ENCODE peak calls at places on chromosomes 13 and 19, in five cellular contexts. One of them, this sample, is unnamed.

GRCh38 chr19:38717051-38717450 is 27.2 kb downstream of the CAPN12 start:
- DNase-seq in HFF-Myc: no peak
- DNase-seq in ovary: no peak
- DNase-seq in adrenal gland: no peak
- DNase-seq in NCI-H774: no peak
- DNase-seq in this sample: no peak

GRCh38 chr19:670609-671075 is 5.5 kb upstream of the FSTL3 start:
- DNase-seq in HFF-Myc: no peak
- DNase-seq in ovary: no peak
- DNase-seq in NCI-H774: no peak
- DNase-seq in adrenal gland: no peak
- DNase-seq in this sample: no peak

GRCh38 chr13:99058527-99059495 is 80.9 kb upstream of the DOCK9 start:
- DNase-seq in adrenal gland: no peak
- DNase-seq in HFF-Myc: no peak
- DNase-seq in ovary: no peak
- DNase-seq in NCI-H774: no peak
- DNase-seq in this sample: no peak

GRCh38 chr13:94119360-94119936 is 360.0 kb downstream of the DCT start:
- DNase-seq in NCI-H774: no peak
- DNase-seq in ovary: no peak
- DNase-seq in adrenal gland: no peak
- DNase-seq in HFF-Myc: no peak
- DNase-seq in this sample: no peak

GRCh38 chr13:100302391-100302790 is 213.5 kb downstream of the PCCA start:
- DNase-seq in HFF-Myc: no peak
- DNase-seq in ovary: no peak
- DNase-seq in adrenal gland: no peak
- DNase-seq in NCI-H774: no peak
- DNase-seq in this sample: no peak

GRCh38 chr19:38729653-38730469 is 14.4 kb downstream of the CAPN12 start:
- DNase-seq in adrenal gland: peak
- DNase-seq in NCI-H774: peak
- DNase-seq in HFF-Myc: no peak
- DNase-seq in ovary: peak
- DNase-seq in this sample: no peak

GRCh38 chr13:47119568-47120080 is 222.8 kb upstream of the HTR2A start:
- DNase-seq in ovary: no peak
- DNase-seq in NCI-H774: no peak
- DNase-seq in HFF-Myc: no peak
- DNase-seq in adrenal gland: no peak
- DNase-seq in this sample: no peak

GRCh38 chr19:56152644-56153043 is 11.6 kb downstream of the ZNF444 start:
- DNase-seq in adrenal gland: no peak
- DNase-seq in HFF-Myc: no peak
- DNase-seq in NCI-H774: no peak
- DNase-seq in ovary: no peak
- DNase-seq in this sample: no peak

GRCh38 chr13:41383400-41383799 is 72.3 kb downstream of the NAA16 start:
- DNase-seq in ovary: no peak
- DNase-seq in NCI-H774: no peak
- DNase-seq in HFF-Myc: no peak
- DNase-seq in adrenal gland: no peak
- DNase-seq in this sample: no peak

GRCh38 chr19:45250832-45251451 is at the start of gene MARK4:
- DNase-seq in adrenal gland: peak
- DNase-seq in HFF-Myc: no peak
- DNase-seq in NCI-H774: peak
- DNase-seq in ovary: peak
- DNase-seq in this sample: no peak

GRCh38 chr19:2282062-2282861 is at the start of gene PEAK3:
- DNase-seq in HFF-Myc: no peak
- DNase-seq in adrenal gland: peak
- DNase-seq in NCI-H774: no peak
- DNase-seq in ovary: peak
- DNase-seq in this sample: no peak

GRCh38 chr13:91714726-91715334 is 316.4 kb downstream of the GPC5 start:
- DNase-seq in ovary: no peak
- DNase-seq in HFF-Myc: no peak
- DNase-seq in NCI-H774: no peak
- DNase-seq in adrenal gland: no peak
- DNase-seq in this sample: no peak

GRCh38 chr19:50679177-50680125 is 30.2 kb downstream of the C19orf81 start:
- DNase-seq in HFF-Myc: peak
- DNase-seq in adrenal gland: peak
- DNase-seq in NCI-H774: peak
- DNase-seq in ovary: peak
- DNase-seq in this sample: peak

GRCh38 chr19:39045506-39045905 is 13.2 kb upstream of the FBXO27 start:
- DNase-seq in ovary: no peak
- DNase-seq in NCI-H774: no peak
- DNase-seq in HFF-Myc: no peak
- DNase-seq in adrenal gland: no peak
- DNase-seq in this sample: no peak

GRCh38 chr13:109363431-109363830 is 423.0 kb downstream of the IRS2 start:
- DNase-seq in adrenal gland: no peak
- DNase-seq in ovary: no peak
- DNase-seq in HFF-Myc: no peak
- DNase-seq in NCI-H774: no peak
- DNase-seq in this sample: no peak

GRCh38 chr13:41587490-41587889 is 130.1 kb downstream of the RGCC start:
- DNase-seq in NCI-H774: no peak
- DNase-seq in HFF-Myc: no peak
- DNase-seq in adrenal gland: no peak
- DNase-seq in ovary: no peak
- DNase-seq in this sample: no peak

This sample was measured in smooth muscle cell of the brain vasculature.